ENCODE peak calls at places on chromosomes 6 and 20, in eight cellular contexts. O is nephron progenitor cell; I is left ventricle myocardium inferior; X is H9; A is A549; J is neural crest cell; D is astrocyte of the cerebellum; F is CD4-positive, alpha-beta T cell. P is an unnamed sample.
A peak's percentile ranks its signal among the peaks of the same experiment; 100 is the strongest.

GRCh38 chr6:7960848-7961247 is 50.3 kb upstream of the TXNDC5 start:
- DNase-seq in A (no peak), F (no peak), J (no peak), I (no peak), X (no peak), O (no peak), D (no peak), P (no peak)

GRCh38 chr6:46719099-46719498 is 16.1 kb downstream of the PLA2G7 start:
- DNase-seq in D (peak; percentile 57), J (no peak), F (no peak), O (no peak), I (no peak), A (no peak), X (no peak), P (no peak)

GRCh38 chr6:48111143-48111506 is at the start of gene PTCHD4:
- DNase-seq in X (peak; percentile 76), A (no peak), F (no peak), I (peak; percentile 20), O (no peak), D (peak; percentile 59), J (no peak), P (no peak)

GRCh38 chr6:621916-622315 is 35.0 kb downstream of the HUS1B start:
- DNase-seq in O (no peak), J (no peak), D (no peak), X (no peak), F (no peak), A (no peak), I (no peak), P (no peak)

GRCh38 chr6:89553446-89553845 is 85.1 kb downstream of the LYRM2 start:
- DNase-seq in D (no peak), J (no peak), X (no peak), A (no peak), O (no peak), F (no peak), I (no peak), P (no peak)

GRCh38 chr20:40497781-40498691 is 191.0 kb downstream of the MAFB start:
- DNase-seq in O (no peak), X (no peak), A (no peak), I (peak; percentile 33), F (no peak), D (no peak), J (no peak), P (no peak)

GRCh38 chr6:5814116-5814515 is 192.6 kb downstream of the NRN1 start:
- DNase-seq in J (no peak), A (no peak), I (no peak), F (no peak), X (no peak), O (no peak), D (no peak), P (no peak)

GRCh38 chr6:100116409-100117194 is 122.6 kb upstream of the MCHR2 start:
- DNase-seq in X (peak; percentile 61), F (no peak), J (peak; percentile 38), O (peak; percentile 41), D (peak; percentile 81), I (no peak), A (peak; percentile 23), P (peak; percentile 51)

GRCh38 chr20:59988141-59988540 is 29.9 kb downstream of the CDH26 start:
- DNase-seq in A (peak; percentile 46), D (no peak), J (no peak), O (no peak), F (no peak), I (no peak), X (no peak), P (no peak)

GRCh38 chr20:59987135-59987534 is 28.9 kb downstream of the CDH26 start:
- DNase-seq in I (no peak), X (no peak), A (no peak), D (no peak), O (no peak), F (no peak), J (no peak), P (no peak)

GRCh38 chr20:59984551-59984950 is 26.3 kb downstream of the CDH26 start:
- DNase-seq in I (no peak), J (no peak), X (no peak), D (no peak), F (no peak), A (no peak), O (no peak), P (no peak)

GRCh38 chr20:59985864-59986263 is 27.6 kb downstream of the CDH26 start:
- DNase-seq in O (no peak), J (no peak), I (peak; percentile 42), D (no peak), X (no peak), A (no peak), F (no peak), P (no peak)
- TF ChIP-seq CTCF in O (no peak), J (peak; percentile 20), I (peak; percentile 48), D (no peak), X (peak; percentile 56), A (no peak), F (no peak), P (no peak)

DNA sequence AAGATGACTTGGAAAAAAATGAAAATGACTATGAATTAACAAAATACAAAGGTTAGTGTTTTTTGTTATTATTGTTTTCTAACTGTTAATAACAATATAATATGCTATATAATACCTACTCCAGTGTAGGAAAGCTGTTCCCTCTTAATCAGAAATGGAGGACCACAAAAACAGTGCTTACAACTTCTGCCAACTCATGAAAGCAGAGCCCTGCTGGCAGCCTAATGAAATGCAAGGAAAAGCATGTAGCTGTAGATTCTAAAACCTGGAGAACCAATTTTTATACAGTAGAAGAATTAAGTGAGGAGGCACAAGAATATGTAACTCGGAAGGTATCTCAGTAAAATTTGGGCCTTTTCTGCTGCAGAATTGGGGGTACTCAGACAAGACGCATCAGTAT is 29.4 kb downstream of the PHIP start:
- DNase-seq in F (no peak), A (peak; percentile 5), I (no peak), J (peak; percentile 8), O (no peak), D (peak; percentile 15), X (peak; percentile 37), P (peak; percentile 42)
- TF ChIP-seq CTCF in F (peak; percentile 60), A (no peak), I (peak; percentile 55), J (peak; percentile 66), O (peak; percentile 29), D (peak; percentile 67), X (peak; percentile 70), P (peak; percentile 74)

GRCh38 chr6:4055420-4056041 is 23.4 kb downstream of the FAM217A start:
- DNase-seq in J (no peak), I (no peak), O (no peak), D (peak; percentile 35), F (no peak), X (no peak), A (peak; percentile 47), P (no peak)
- TF ChIP-seq CTCF in J (peak; percentile 65), I (peak; percentile 63), O (no peak), D (peak; percentile 53), F (no peak), X (peak; percentile 43), A (peak; percentile 57), P (no peak)

DNA sequence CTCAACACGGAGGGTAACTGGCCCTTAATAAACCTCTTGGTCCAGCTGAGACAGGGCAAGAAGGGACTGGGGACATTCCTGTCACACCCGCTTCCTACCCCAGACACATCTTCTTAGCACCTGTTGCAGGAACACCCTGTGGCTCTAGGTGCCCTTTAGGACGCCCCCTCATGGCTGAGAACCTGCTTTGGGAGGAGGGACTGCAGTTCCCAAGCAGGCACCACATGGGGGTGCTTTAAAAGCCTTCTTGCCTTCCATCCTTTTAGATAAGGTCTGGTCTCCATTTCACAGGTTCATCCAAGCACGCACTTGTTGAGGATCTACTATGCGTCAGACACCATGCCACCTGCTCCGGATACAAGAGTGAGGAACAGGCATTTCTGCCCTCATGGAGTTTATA is 26.6 kb downstream of the NSFL1C start:
- DNase-seq in I (no peak), A (no peak), J (no peak), O (no peak), D (no peak), X (peak; percentile 80), F (no peak), P (no peak)
- TF ChIP-seq CTCF in I (no peak), A (peak; percentile 35), J (no peak), O (no peak), D (peak; percentile 52), X (peak; percentile 71), F (peak; percentile 19), P (no peak)

DNA sequence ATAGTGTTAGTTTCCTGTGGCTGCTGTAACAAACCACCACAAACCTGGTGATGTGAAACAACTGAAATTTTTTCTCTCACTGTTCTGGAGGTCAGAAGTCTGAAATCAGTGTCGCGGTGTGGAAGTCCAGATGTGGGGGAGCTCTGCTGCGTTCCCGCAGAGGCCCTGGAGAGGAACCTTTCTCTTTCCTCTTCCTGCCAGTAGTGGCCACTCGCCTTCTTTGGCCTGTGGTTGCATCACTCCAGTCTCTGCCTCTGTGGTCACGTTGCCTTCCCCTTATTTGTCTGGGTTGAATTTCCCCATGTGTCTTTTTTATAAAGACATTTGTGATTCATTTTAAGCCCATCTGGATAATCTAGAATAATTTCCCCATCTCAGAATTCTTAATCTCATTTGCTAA is 295.5 kb upstream of the FLRT3 start:
- DNase-seq in I (peak; percentile 14), J (no peak), O (no peak), A (no peak), X (peak; percentile 46), D (no peak), F (no peak), P (no peak)
- TF ChIP-seq CTCF in I (peak; percentile 15), J (no peak), O (no peak), A (no peak), X (no peak), D (no peak), F (no peak), P (no peak)